ENCODE peak calls at places on chromosomes 16 and 17, in seven cellular contexts. B, Q, X, E, M, U and C are unnamed samples.
A peak's percentile ranks its signal among the peaks of the same experiment; 100 is the strongest.

GRCh38 chr16:53235851-53236250 is 181.1 kb downstream of the CHD9 start:
- DNase-seq in B (no peak), Q (no peak), X (no peak), E (no peak), M (no peak), U (no peak), C (peak; percentile 36)

GRCh38 chr16:85474808-85475207 is 138.3 kb upstream of the GSE1 start:
- DNase-seq in B (no peak), Q (no peak), X (no peak), E (no peak), M (no peak), U (no peak), C (no peak)

GRCh38 chr16:83393196-83393981 is 414.4 kb upstream of the HSBP1 start:
- DNase-seq in B (no peak), Q (no peak), X (no peak), E (no peak), M (no peak), U (peak; percentile 19), C (peak; percentile 25)

GRCh38 chr16:85395207-85395912 is 217.8 kb upstream of the GSE1 start:
- DNase-seq in B (peak; percentile 63), Q (peak; percentile 91), X (peak; percentile 94), E (no peak), M (peak; percentile 41), U (peak; percentile 98), C (peak; percentile 98)

GRCh38 chr17:14745541-14745940 is 444.7 kb downstream of the HS3ST3B1 start:
- DNase-seq in B (no peak), Q (no peak), X (no peak), E (no peak), M (no peak), U (peak; percentile 45), C (peak; percentile 19)

GRCh38 chr17:64736804-64737492 is 74.8 kb upstream of the SMURF2 start:
- DNase-seq in B (peak; percentile 75), Q (no peak), X (peak; percentile 30), E (no peak), M (no peak), U (peak; percentile 75), C (peak; percentile 70)

GRCh38 chr16:89297870-89298545 is 80.5 kb downstream of the ZNF778 start:
- DNase-seq in B (no peak), Q (no peak), X (no peak), E (no peak), M (no peak), U (no peak), C (no peak)

GRCh38 chr16:75072239-75072947 is 44.2 kb downstream of the LDHD start:
- DNase-seq in B (no peak), Q (no peak), X (no peak), E (no peak), M (no peak), U (no peak), C (no peak)

GRCh38 chr17:16997514-16998429 is 25.9 kb upstream of the TNFRSF13B start:
- DNase-seq in B (peak; percentile 45), Q (no peak), X (peak; percentile 80), E (no peak), M (no peak), U (no peak), C (peak; percentile 34)

GRCh38 chr16:49532243-49532870 is 158.8 kb downstream of the C16orf78 start:
- DNase-seq in B (no peak), Q (no peak), X (no peak), E (no peak), M (no peak), U (no peak), C (no peak)

GRCh38 chr17:55520402-55520801 is 9.2 kb upstream of the SMIM36 start:
- DNase-seq in B (no peak), Q (no peak), X (no peak), E (no peak), M (no peak), U (no peak), C (no peak)

GRCh38 chr17:18261146-18261515 is 669 bp downstream of the MIEF2 start:
- DNase-seq in B (peak; percentile 21), Q (no peak), X (peak; percentile 60), E (no peak), M (no peak), U (peak; percentile 39), C (peak; percentile 38)

GRCh38 chr17:10171581-10171981 is 26.8 kb downstream of the GAS7 start:
- DNase-seq in B (no peak), Q (no peak), X (no peak), E (no peak), M (no peak), U (peak; percentile 71), C (peak; percentile 36)

GRCh38 chr16:73204359-73205152 is 156.6 kb upstream of the ZFHX3 start:
- DNase-seq in B (no peak), Q (no peak), X (no peak), E (no peak), M (no peak), U (no peak), C (no peak)

GRCh38 chr16:69014811-69015210 is 90.6 kb upstream of the HAS3 start:
- DNase-seq in B (no peak), Q (no peak), X (no peak), E (no peak), M (no peak), U (no peak), C (no peak)

GRCh38 chr16:87834668-87835473 is 34.4 kb downstream of the SLC7A5 start:
- DNase-seq in B (no peak), Q (no peak), X (peak; percentile 87), E (no peak), M (no peak), U (peak; percentile 39), C (no peak)

GRCh38 chr17:49979748-49980479 is 10.9 kb downstream of the DLX4 start:
- DNase-seq in B (no peak), Q (no peak), X (no peak), E (no peak), M (no peak), U (no peak), C (no peak)

GRCh38 chr17:49978501-49978900 is 9.5 kb downstream of the DLX4 start:
- DNase-seq in B (no peak), Q (no peak), X (no peak), E (no peak), M (no peak), U (no peak), C (no peak)

GRCh38 chr17:49976828-49977202 is 7.8 kb downstream of the DLX4 start:
- DNase-seq in B (no peak), Q (no peak), X (no peak), E (no peak), M (no peak), U (no peak), C (no peak)

GRCh38 chr17:49976163-49976827 is 7.3 kb downstream of the DLX4 start:
- DNase-seq in B (no peak), Q (no peak), X (no peak), E (no peak), M (no peak), U (no peak), C (no peak)

DNA sequence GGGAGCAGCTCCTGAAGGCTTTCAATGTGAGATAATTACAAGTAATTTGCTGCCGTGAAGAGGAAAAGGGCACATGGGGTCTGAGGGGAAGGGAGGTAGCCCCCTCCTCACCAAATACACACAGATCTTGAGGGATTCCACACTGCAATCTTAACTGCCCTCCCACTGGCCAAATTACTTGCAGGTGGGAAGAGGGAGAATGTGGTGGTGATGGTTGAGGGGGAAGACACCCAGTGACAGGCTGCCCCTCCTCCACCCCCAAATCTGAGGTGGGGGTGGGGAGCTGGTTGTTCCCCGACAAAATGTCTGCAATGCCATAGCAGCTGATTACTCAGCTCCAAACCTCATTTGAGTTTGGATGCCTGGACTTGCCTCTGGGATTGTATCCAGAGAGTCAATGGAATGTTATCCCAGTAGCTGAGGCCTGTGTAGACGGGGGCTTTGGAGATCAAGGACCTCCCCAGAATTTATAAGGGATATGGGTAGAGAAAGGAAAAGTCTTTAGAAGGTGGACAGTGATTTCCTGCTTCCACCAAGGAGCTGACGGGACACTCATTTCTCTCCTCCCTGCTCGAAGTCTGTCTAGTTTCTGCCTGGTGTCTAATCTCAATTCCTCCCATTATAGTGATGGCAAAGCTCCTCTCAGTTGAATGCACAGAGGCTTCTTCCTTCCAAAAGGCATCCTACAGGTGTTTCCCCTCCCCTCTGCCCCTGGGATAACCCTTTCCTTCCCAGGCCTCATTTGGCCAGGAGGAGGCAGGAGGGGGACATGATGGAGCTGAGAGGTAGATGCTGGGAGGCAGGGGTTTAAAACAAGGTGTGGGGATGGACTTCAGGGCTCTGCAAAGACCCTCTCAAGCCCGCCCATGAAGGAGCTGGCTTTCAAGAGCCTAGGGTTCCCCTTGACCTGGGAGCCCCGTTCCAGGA is 8.7 kb downstream of the DLX4 start:
- DNase-seq in B (no peak), Q (no peak), X (no peak), E (no peak), M (no peak), U (no peak), C (no peak)
- TF ChIP-seq CTCF in B (no peak), Q (no peak), X (no peak), E (no peak), M (no peak), U (no peak), C (no peak)

GRCh38 chr16:25257504-25257955 is at the start of gene ZKSCAN2:
- DNase-seq in B (peak; percentile 81), Q (peak; percentile 37), X (peak; percentile 97), E (peak; percentile 79), M (peak; percentile 73), U (peak; percentile 94), C (peak; percentile 84)

GRCh38 chr16:25260416-25260815 is 2.8 kb upstream of the ZKSCAN2 start:
- DNase-seq in B (no peak), Q (no peak), X (no peak), E (no peak), M (no peak), U (no peak), C (no peak)

GRCh38 chr16:25256821-25257503 is 683 bp downstream of the ZKSCAN2 start:
- DNase-seq in B (no peak), Q (no peak), X (peak; percentile 58), E (peak; percentile 13), M (no peak), U (no peak), C (peak; percentile 16)

GRCh38 chr16:25258856-25259179 is 1.2 kb upstream of the ZKSCAN2 start:
- DNase-seq in B (no peak), Q (no peak), X (no peak), E (no peak), M (no peak), U (no peak), C (no peak)

GRCh38 chr16:25257956-25258855 is 561 bp upstream of the ZKSCAN2 start:
- DNase-seq in B (peak; percentile 74), Q (no peak), X (peak; percentile 90), E (peak; percentile 86), M (peak; percentile 64), U (peak; percentile 92), C (peak; percentile 86)
- TF ChIP-seq CTCF in B (no peak), Q (no peak), X (no peak), E (no peak), M (no peak), U (no peak), C (no peak)

DNA sequence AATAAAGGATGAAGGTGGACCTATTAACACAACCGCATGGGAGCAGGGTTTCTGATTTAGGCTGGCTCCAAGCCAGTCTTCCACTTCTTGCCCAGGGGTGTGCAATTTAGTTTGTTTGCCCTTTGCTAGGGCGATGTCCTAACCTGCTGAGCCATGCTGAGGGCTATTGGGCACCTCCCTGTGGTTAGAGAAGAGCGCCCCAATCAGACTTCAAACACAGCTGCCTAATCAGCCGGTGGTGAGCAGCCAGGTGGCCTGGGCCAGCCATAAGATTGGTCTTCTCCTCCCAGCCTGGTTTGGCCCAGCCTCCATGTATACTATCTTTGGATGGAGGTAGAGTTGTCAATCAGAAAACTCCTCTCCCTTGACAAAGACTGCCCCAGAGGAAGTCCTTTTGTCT is 15.7 kb downstream of the TMEM94 start:
- DNase-seq in B (no peak), Q (no peak), X (no peak), E (no peak), M (no peak), U (no peak), C (no peak)
- TF ChIP-seq CTCF in B (no peak), Q (no peak), X (no peak), E (no peak), M (no peak), U (no peak), C (no peak)

GRCh38 chr16:51813609-51814008 is 662.5 kb upstream of the SALL1 start:
- DNase-seq in B (no peak), Q (no peak), X (no peak), E (no peak), M (no peak), U (no peak), C (no peak)
- TF ChIP-seq CTCF in B (no peak), Q (no peak), X (no peak), E (peak; percentile 36), M (no peak), U (no peak), C (peak; percentile 4)